ENCODE peak calls at places on chromosome 5, in five cellular contexts. One of them, this sample, is unnamed.

GRCh38 chr5:122291000-122291592 is 20.9 kb upstream of the SNCAIP start:
- DNase-seq in HCT116: no peak
- DNase-seq in SK-N-SH: no peak
- DNase-seq in HepG2: no peak
- DNase-seq in K562: no peak
- DNase-seq in this sample: no peak

GRCh38 chr5:146169076-146169475 is 13.4 kb downstream of the LARS1 start:
- DNase-seq in HCT116: no peak
- DNase-seq in SK-N-SH: no peak
- DNase-seq in HepG2: peak
- DNase-seq in K562: no peak
- DNase-seq in this sample: no peak

GRCh38 chr5:135138116-135138850 is 104.3 kb upstream of the PITX1 start:
- DNase-seq in HCT116: no peak
- DNase-seq in SK-N-SH: no peak
- DNase-seq in HepG2: no peak
- DNase-seq in K562: no peak
- DNase-seq in this sample: no peak

GRCh38 chr5:167049043-167049663 is 1242.3 kb upstream of the WWC1 start:
- DNase-seq in HCT116: peak
- DNase-seq in SK-N-SH: peak
- DNase-seq in HepG2: peak
- DNase-seq in K562: peak
- DNase-seq in this sample: no peak

GRCh38 chr5:163506726-163507125 is 1.3 kb downstream of the MAT2B start:
- DNase-seq in HCT116: no peak
- DNase-seq in SK-N-SH: no peak
- DNase-seq in HepG2: no peak
- DNase-seq in K562: peak
- DNase-seq in this sample: no peak

GRCh38 chr5:168683247-168683926 is 104.2 kb upstream of the PANK3 start:
- DNase-seq in HCT116: no peak
- DNase-seq in SK-N-SH: no peak
- DNase-seq in HepG2: no peak
- DNase-seq in K562: peak
- DNase-seq in this sample: no peak

GRCh38 chr5:168227001-168227400 is 64.4 kb upstream of the WWC1 start:
- DNase-seq in HCT116: no peak
- DNase-seq in SK-N-SH: no peak
- DNase-seq in HepG2: no peak
- DNase-seq in K562: no peak
- DNase-seq in this sample: no peak

GRCh38 chr5:149268928-149269557 is 2.6 kb upstream of the AFAP1L1 start:
- DNase-seq in HCT116: peak
- DNase-seq in SK-N-SH: peak
- DNase-seq in HepG2: peak
- DNase-seq in K562: peak
- DNase-seq in this sample: no peak

GRCh38 chr5:59390989-59391388 is 502.5 kb downstream of the PDE4D start:
- DNase-seq in HCT116: no peak
- DNase-seq in SK-N-SH: no peak
- DNase-seq in HepG2: no peak
- DNase-seq in K562: no peak
- DNase-seq in this sample: no peak

GRCh38 chr5:964821-965220 is 43.8 kb upstream of the NKD2 start:
- DNase-seq in HCT116: no peak
- DNase-seq in SK-N-SH: no peak
- DNase-seq in HepG2: no peak
- DNase-seq in K562: no peak
- DNase-seq in this sample: no peak

GRCh38 chr5:154095819-154096380 is 57.1 kb downstream of the MFAP3 start:
- DNase-seq in HCT116: no peak
- DNase-seq in SK-N-SH: no peak
- DNase-seq in HepG2: no peak
- DNase-seq in K562: no peak
- DNase-seq in this sample: no peak

GRCh38 chr5:108788142-108788541 is 40.4 kb downstream of the FER start:
- DNase-seq in HCT116: no peak
- DNase-seq in SK-N-SH: peak
- DNase-seq in HepG2: no peak
- DNase-seq in K562: no peak
- DNase-seq in this sample: no peak

GRCh38 chr5:142182840-142183239 is 74.3 kb downstream of the NDFIP1 start:
- DNase-seq in HCT116: no peak
- DNase-seq in SK-N-SH: peak
- DNase-seq in HepG2: no peak
- DNase-seq in K562: no peak
- DNase-seq in this sample: no peak

GRCh38 chr5:142183561-142183960 is 75.0 kb downstream of the NDFIP1 start:
- DNase-seq in HCT116: no peak
- DNase-seq in SK-N-SH: no peak
- DNase-seq in HepG2: no peak
- DNase-seq in K562: no peak
- DNase-seq in this sample: no peak

GRCh38 chr5:142186821-142187594 is 78.4 kb downstream of the NDFIP1 start:
- DNase-seq in HCT116: no peak
- DNase-seq in SK-N-SH: peak
- DNase-seq in HepG2: peak
- DNase-seq in K562: peak
- DNase-seq in this sample: no peak

GRCh38 chr5:142181547-142182191 is 73.1 kb downstream of the NDFIP1 start:
- DNase-seq in HCT116: no peak
- DNase-seq in SK-N-SH: no peak
- DNase-seq in HepG2: peak
- DNase-seq in K562: no peak
- DNase-seq in this sample: no peak

DNA sequence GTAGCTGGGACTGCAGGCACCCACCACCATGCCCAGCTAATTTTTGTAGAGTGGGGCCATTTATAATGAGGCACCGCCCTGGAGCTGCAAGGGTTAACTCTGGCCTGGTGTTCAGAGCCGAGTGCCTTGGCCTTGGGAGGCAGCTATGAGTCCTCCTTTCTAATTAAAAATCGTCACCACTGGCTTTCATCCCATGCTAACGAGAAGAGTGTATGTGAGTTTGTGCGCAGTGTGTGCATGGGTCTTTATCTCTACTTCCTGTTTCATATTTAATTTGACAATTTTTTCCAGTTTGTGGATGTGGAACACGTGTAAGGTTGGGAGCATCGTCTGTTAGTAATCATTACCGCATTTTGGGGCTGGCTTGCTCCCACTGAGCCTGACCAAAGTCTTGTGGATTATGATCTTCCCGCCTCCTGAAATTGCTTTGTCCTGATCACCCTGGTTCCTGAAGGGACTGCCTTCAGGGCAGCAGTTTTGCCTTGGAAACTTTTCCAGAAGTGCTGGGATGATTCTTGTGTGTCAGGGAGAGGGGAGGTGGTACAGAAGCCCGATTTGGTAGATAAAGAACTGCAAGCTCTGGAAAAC is 76.5 kb downstream of the NDFIP1 start:
- DNase-seq in HCT116: no peak
- DNase-seq in SK-N-SH: peak
- DNase-seq in HepG2: no peak
- DNase-seq in K562: no peak
- DNase-seq in this sample: no peak
- TF ChIP-seq ZBTB33 in HCT116: no peak
- TF ChIP-seq ZBTB33 in SK-N-SH: no peak
- TF ChIP-seq ZBTB33 in HepG2: no peak
- TF ChIP-seq ZBTB33 in K562: no peak
- TF ChIP-seq ZBTB33 in this sample: no peak

DNA sequence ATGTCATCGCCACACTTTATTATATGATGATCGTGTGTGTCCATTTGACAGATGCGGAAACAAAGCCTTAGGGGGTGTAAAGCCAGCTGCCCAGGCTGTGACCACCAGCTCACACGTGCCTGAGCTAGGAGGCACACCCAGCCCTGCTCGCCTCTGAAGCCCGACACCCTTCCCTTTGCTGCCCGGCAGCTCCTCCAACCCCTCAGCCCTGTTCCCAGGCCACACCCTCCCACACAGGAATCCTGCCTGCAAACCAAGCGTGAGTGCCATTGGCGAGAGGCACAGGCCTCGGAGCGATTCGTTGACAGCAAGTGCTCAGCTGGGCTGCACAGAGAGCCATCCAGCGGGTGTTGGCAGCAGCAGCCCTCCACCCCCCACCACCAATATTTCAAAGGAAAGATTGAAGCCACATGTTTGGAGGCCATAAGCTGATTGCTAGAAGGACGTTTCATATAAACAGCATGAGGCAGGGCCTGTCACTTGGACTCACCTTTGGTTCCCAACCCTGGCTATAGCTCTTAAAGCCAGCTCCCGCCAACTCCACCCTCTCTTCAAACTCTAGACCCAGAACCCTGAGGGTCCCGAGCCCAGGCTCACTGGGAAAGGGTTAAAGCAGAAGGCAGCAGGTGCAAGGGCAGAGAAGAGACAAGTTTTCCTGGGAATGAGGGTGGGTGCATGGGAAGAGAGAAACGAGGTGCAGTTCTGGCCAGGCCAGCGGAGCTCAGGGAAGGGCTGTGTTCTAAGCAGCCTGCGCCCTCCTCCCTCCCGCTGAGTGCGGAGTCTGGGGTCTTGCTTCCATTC is 170.2 kb upstream of the SMIM23 start:
- DNase-seq in HCT116: no peak
- DNase-seq in SK-N-SH: peak
- DNase-seq in HepG2: no peak
- DNase-seq in K562: peak
- DNase-seq in this sample: no peak
- TF ChIP-seq ZBTB33 in HCT116: no peak
- TF ChIP-seq ZBTB33 in SK-N-SH: no peak
- TF ChIP-seq ZBTB33 in HepG2: no peak
- TF ChIP-seq ZBTB33 in K562: no peak
- TF ChIP-seq ZBTB33 in this sample: no peak

GRCh38 chr5:96432245-96433065 is 593 bp downstream of the PCSK1 start:
- DNase-seq in HCT116: no peak
- DNase-seq in SK-N-SH: peak
- DNase-seq in HepG2: no peak
- DNase-seq in K562: no peak
- DNase-seq in this sample: no peak
- TF ChIP-seq ZBTB33 in HCT116: no peak
- TF ChIP-seq ZBTB33 in SK-N-SH: no peak
- TF ChIP-seq ZBTB33 in HepG2: no peak
- TF ChIP-seq ZBTB33 in K562: no peak
- TF ChIP-seq ZBTB33 in this sample: no peak

DNA sequence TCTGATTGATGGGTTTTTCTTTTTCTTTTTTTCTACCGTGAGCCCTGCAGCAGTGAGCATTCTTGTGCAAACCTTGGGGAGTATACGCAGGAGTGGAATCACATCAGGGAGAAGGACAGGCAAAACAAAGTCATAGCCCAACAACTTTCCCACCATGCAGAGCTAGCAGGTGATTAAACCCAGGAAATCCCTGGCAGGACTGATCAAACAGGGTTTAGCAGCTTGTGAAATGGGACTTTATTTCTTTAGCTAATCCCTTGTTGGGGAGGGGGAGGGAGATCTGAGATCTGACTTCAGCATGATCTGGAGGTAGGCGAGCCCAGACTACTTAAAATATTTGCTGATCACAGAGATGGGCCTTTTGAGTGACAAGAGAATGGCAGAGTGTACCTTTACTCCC is 162.0 kb upstream of the GLRA1 start:
- DNase-seq in HCT116: no peak
- DNase-seq in SK-N-SH: no peak
- DNase-seq in HepG2: no peak
- DNase-seq in K562: no peak
- DNase-seq in this sample: no peak
- TF ChIP-seq ZBTB33 in HCT116: no peak
- TF ChIP-seq ZBTB33 in SK-N-SH: no peak
- TF ChIP-seq ZBTB33 in HepG2: no peak
- TF ChIP-seq ZBTB33 in K562: no peak
- TF ChIP-seq ZBTB33 in this sample: no peak

GRCh38 chr5:68046445-68046844 is 169.1 kb upstream of the PIK3R1 start:
- DNase-seq in HCT116: peak
- DNase-seq in SK-N-SH: no peak
- DNase-seq in HepG2: peak
- DNase-seq in K562: no peak
- DNase-seq in this sample: no peak
- TF ChIP-seq ZBTB33 in HCT116: no peak
- TF ChIP-seq ZBTB33 in SK-N-SH: peak
- TF ChIP-seq ZBTB33 in HepG2: no peak
- TF ChIP-seq ZBTB33 in K562: no peak
- TF ChIP-seq ZBTB33 in this sample: no peak

DNA sequence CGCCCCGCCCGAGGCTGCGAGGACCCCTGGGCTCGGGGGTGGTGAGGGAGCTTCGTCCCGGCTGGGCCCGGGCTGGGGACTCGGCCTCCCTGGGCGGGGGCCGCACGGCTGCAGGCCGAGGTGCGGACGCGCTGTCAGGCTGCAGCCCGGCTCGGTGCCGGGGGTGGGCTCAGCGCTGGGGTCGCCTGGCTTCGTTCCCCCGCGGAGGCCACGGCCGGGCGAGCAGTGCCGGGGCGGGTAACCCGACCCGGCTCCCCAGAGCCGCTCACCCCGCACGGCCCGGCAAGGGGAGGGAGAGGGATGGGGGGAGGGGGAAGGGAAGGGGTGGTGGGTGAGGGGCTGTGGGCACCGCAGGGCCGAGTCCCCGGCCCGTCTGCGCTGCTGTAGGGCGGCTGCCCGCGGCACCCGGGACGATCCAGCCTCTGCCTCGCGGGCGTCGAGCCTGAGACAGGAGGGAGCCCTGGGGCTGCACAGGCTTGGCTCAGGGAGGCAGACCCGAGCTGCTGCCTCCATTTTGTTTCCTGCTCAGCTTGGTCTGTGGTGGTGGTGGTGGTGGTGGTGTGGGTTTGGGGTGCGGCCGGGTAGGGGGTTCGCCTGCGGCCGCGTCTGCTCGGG is 962 bp upstream of the NSD1 start:
- DNase-seq in HCT116: no peak
- DNase-seq in SK-N-SH: peak
- DNase-seq in HepG2: no peak
- DNase-seq in K562: no peak
- DNase-seq in this sample: no peak
- TF ChIP-seq ZBTB33 in HCT116: no peak
- TF ChIP-seq ZBTB33 in SK-N-SH: no peak
- TF ChIP-seq ZBTB33 in HepG2: no peak
- TF ChIP-seq ZBTB33 in K562: no peak
- TF ChIP-seq ZBTB33 in this sample: no peak

This sample was measured in GM12878.